ENCODE peak calls at places on chromosomes 6 and 20, in four cellular contexts. One of them, this sample, is unnamed.

GRCh38 chr6:28600188-28600587 is 74.5 kb downstream of the GPX5 start:
- DNase-seq in mesothelial cell of epicardium: no peak
- DNase-seq in osteocyte: no peak
- DNase-seq in ovary: no peak
- DNase-seq in this sample: no peak

GRCh38 chr20:61370841-61371303 is 118.8 kb downstream of the CDH4 start:
- DNase-seq in mesothelial cell of epicardium: no peak
- DNase-seq in osteocyte: no peak
- DNase-seq in ovary: no peak
- DNase-seq in this sample: no peak

GRCh38 chr20:38927902-38928578 is 1.8 kb downstream of the FAM83D start:
- DNase-seq in mesothelial cell of epicardium: no peak
- DNase-seq in osteocyte: no peak
- DNase-seq in ovary: no peak
- DNase-seq in this sample: no peak

GRCh38 chr20:32539817-32540675 is 45.1 kb downstream of the NOL4L start:
- DNase-seq in mesothelial cell of epicardium: no peak
- DNase-seq in osteocyte: no peak
- DNase-seq in ovary: no peak
- DNase-seq in this sample: peak; percentile 25

GRCh38 chr6:16251706-16252105 is 13.3 kb downstream of the GMPR start:
- DNase-seq in mesothelial cell of epicardium: no peak
- DNase-seq in osteocyte: no peak
- DNase-seq in ovary: no peak
- DNase-seq in this sample: no peak

GRCh38 chr6:10413850-10414765 is 766 bp downstream of the TFAP2A start:
- DNase-seq in mesothelial cell of epicardium: no peak
- DNase-seq in osteocyte: peak; percentile 86
- DNase-seq in ovary: no peak
- DNase-seq in this sample: no peak

GRCh38 chr20:23608251-23608846 is 2.6 kb upstream of the CST9 start:
- DNase-seq in mesothelial cell of epicardium: no peak
- DNase-seq in osteocyte: no peak
- DNase-seq in ovary: no peak
- DNase-seq in this sample: no peak

GRCh38 chr20:62364911-62365736 is 2.0 kb downstream of the LAMA5 start:
- DNase-seq in mesothelial cell of epicardium: no peak
- DNase-seq in osteocyte: no peak
- DNase-seq in ovary: peak; percentile 17
- DNase-seq in this sample: no peak

GRCh38 chr6:147132889-147133288 is 71.3 kb upstream of the STXBP5 start:
- DNase-seq in mesothelial cell of epicardium: no peak
- DNase-seq in osteocyte: no peak
- DNase-seq in ovary: no peak
- DNase-seq in this sample: no peak

GRCh38 chr6:108730556-108731228 is 117.5 kb upstream of the ARMC2 start:
- DNase-seq in mesothelial cell of epicardium: no peak
- DNase-seq in osteocyte: no peak
- DNase-seq in ovary: no peak
- DNase-seq in this sample: no peak

GRCh38 chr6:70241991-70242420 is 60.9 kb downstream of the COL9A1 start:
- DNase-seq in mesothelial cell of epicardium: no peak
- DNase-seq in osteocyte: no peak
- DNase-seq in ovary: no peak
- DNase-seq in this sample: no peak

GRCh38 chr20:36175016-36175415 is 20.5 kb downstream of the EPB41L1 start:
- DNase-seq in mesothelial cell of epicardium: no peak
- DNase-seq in osteocyte: no peak
- DNase-seq in ovary: no peak
- DNase-seq in this sample: no peak

GRCh38 chr6:81696505-81696904 is 56.0 kb downstream of the TENT5A start:
- DNase-seq in mesothelial cell of epicardium: no peak
- DNase-seq in osteocyte: no peak
- DNase-seq in ovary: no peak
- DNase-seq in this sample: no peak

GRCh38 chr20:34541264-34541901 is 17.1 kb upstream of the MAP1LC3A start:
- DNase-seq in mesothelial cell of epicardium: no peak
- DNase-seq in osteocyte: no peak
- DNase-seq in ovary: no peak
- DNase-seq in this sample: no peak

GRCh38 chr6:113632220-113632864 is 224.8 kb upstream of the MARCKS start:
- DNase-seq in mesothelial cell of epicardium: no peak
- DNase-seq in osteocyte: no peak
- DNase-seq in ovary: peak; percentile 22
- DNase-seq in this sample: no peak

GRCh38 chr20:53124075-53124532 is 151.9 kb downstream of the TSHZ2 start:
- DNase-seq in mesothelial cell of epicardium: no peak
- DNase-seq in osteocyte: no peak
- DNase-seq in ovary: peak; percentile 40
- DNase-seq in this sample: no peak

GRCh38 chr20:31987744-31988143 is 19.8 kb downstream of the XKR7 start:
- DNase-seq in mesothelial cell of epicardium: no peak
- DNase-seq in osteocyte: no peak
- DNase-seq in ovary: no peak
- DNase-seq in this sample: no peak

DNA sequence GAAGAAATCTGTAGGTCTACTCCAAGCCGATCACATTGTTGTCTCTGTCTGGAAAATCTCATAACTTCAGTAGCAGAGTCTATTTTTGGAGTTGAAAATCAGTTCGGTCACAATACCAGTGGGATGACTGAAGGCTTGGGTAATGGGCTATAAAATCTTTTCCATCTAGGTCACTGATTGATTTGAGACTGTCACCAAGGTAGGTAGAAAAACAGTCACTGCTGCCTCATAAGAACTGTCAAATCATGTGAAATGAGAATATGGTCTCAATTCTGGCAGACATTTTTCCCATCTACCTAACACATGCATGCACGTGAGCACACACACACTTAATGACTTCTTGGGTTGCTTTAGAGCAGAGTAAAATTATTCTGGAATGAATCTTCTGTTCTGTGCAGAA is 1162.8 kb upstream of the CITED2 start:
- DNase-seq in mesothelial cell of epicardium: no peak
- DNase-seq in osteocyte: no peak
- DNase-seq in ovary: no peak
- DNase-seq in this sample: no peak
- TF ChIP-seq CTCF in mesothelial cell of epicardium: no peak
- TF ChIP-seq CTCF in osteocyte: no peak
- TF ChIP-seq CTCF in ovary: no peak
- TF ChIP-seq CTCF in this sample: no peak

GRCh38 chr6:25630508-25631229 is 21.3 kb upstream of the SCGN start:
- DNase-seq in mesothelial cell of epicardium: no peak
- DNase-seq in osteocyte: no peak
- DNase-seq in ovary: no peak
- DNase-seq in this sample: no peak
- TF ChIP-seq CTCF in mesothelial cell of epicardium: no peak
- TF ChIP-seq CTCF in osteocyte: no peak
- TF ChIP-seq CTCF in ovary: no peak
- TF ChIP-seq CTCF in this sample: no peak

GRCh38 chr20:47304287-47304686 is 52.2 kb downstream of the ZMYND8 start:
- DNase-seq in mesothelial cell of epicardium: no peak
- DNase-seq in osteocyte: no peak
- DNase-seq in ovary: no peak
- DNase-seq in this sample: no peak
- TF ChIP-seq CTCF in mesothelial cell of epicardium: no peak
- TF ChIP-seq CTCF in osteocyte: no peak
- TF ChIP-seq CTCF in ovary: no peak
- TF ChIP-seq CTCF in this sample: no peak

GRCh38 chr20:1803216-1804128 is 91.7 kb upstream of the SIRPA start:
- DNase-seq in mesothelial cell of epicardium: no peak
- DNase-seq in osteocyte: peak; percentile 83
- DNase-seq in ovary: no peak
- DNase-seq in this sample: peak; percentile 66

GRCh38 chr20:1800777-1801176 is 94.4 kb upstream of the SIRPA start:
- DNase-seq in mesothelial cell of epicardium: no peak
- DNase-seq in osteocyte: no peak
- DNase-seq in ovary: no peak
- DNase-seq in this sample: no peak

GRCh38 chr20:1801551-1801950 is 93.7 kb upstream of the SIRPA start:
- DNase-seq in mesothelial cell of epicardium: no peak
- DNase-seq in osteocyte: no peak
- DNase-seq in ovary: no peak
- DNase-seq in this sample: no peak

GRCh38 chr20:1804129-1804503 is 91.1 kb upstream of the SIRPA start:
- DNase-seq in mesothelial cell of epicardium: no peak
- DNase-seq in osteocyte: no peak
- DNase-seq in ovary: no peak
- DNase-seq in this sample: no peak

GRCh38 chr20:1802385-1803215 is 92.6 kb upstream of the SIRPA start:
- DNase-seq in mesothelial cell of epicardium: peak; percentile 45
- DNase-seq in osteocyte: peak; percentile 84
- DNase-seq in ovary: peak; percentile 28
- DNase-seq in this sample: peak; percentile 65
- TF ChIP-seq CTCF in mesothelial cell of epicardium: peak; percentile 25
- TF ChIP-seq CTCF in osteocyte: peak; percentile 77
- TF ChIP-seq CTCF in ovary: no peak
- TF ChIP-seq CTCF in this sample: peak; percentile 60

DNA sequence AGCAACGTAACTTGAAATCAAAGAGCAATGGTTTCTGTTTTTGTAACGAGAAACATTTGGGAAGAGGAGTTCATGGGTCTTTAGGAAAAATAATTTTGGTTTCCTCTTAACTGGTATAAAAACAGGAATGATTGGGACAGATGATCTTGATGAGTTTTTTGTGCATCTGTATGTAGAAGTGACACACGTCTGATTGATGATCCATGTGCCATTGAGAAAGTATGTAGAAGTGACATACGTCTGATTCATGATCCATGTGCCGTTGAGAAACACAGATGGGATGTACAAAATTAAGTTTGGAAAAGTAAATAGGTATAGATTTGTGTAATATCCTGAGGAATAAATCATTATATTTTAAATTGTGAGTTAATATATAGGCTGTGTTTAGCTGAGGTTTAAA is 2.1 kb downstream of the KIAA1586 start:
- DNase-seq in mesothelial cell of epicardium: no peak
- DNase-seq in osteocyte: no peak
- DNase-seq in ovary: no peak
- DNase-seq in this sample: no peak
- TF ChIP-seq CTCF in mesothelial cell of epicardium: no peak
- TF ChIP-seq CTCF in osteocyte: no peak
- TF ChIP-seq CTCF in ovary: no peak
- TF ChIP-seq CTCF in this sample: no peak

This sample was measured in activated B cell treated with CpG ODN at 0.5 μM for 24 hours.